ENCODE peak calls at places on chromosomes 4 and X, in five cellular contexts. V is tibial artery, Z is cardiac muscle cell, E is PC-3, F is BJ. R is an unnamed sample.

GRCh38 chrX:107154787-107155620 is 36.4 kb upstream of the RBM41 start:
- DNase-seq in V (no peak), Z (no peak), E (peak; percentile 81), F (no peak), R (peak; percentile 13)

GRCh38 chr4:8834681-8835220 is 36.9 kb downstream of the HMX1 start:
- DNase-seq in V (no peak), Z (no peak), E (no peak), F (no peak), R (peak; percentile 61)

GRCh38 chr4:7607156-7607910 is 172.6 kb upstream of the PSAPL1 start:
- DNase-seq in V (no peak), Z (peak; percentile 44), E (no peak), F (no peak), R (no peak)

GRCh38 chr4:116512552-116512951 is 572.8 kb downstream of the TRAM1L1 start:
- DNase-seq in V (no peak), Z (no peak), E (no peak), F (no peak), R (no peak)

GRCh38 chr4:37243061-37243460 is 1.5 kb upstream of the NWD2 start:
- DNase-seq in V (no peak), Z (no peak), E (no peak), F (no peak), R (peak; percentile 57)

GRCh38 chrX:80181079-80181478 is 166.5 kb downstream of the TBX22 start:
- DNase-seq in V (no peak), Z (no peak), E (peak; percentile 27), F (no peak), R (peak; percentile 1)

GRCh38 chr4:169079942-169080827 is 70.1 kb upstream of the CBR4 start:
- DNase-seq in V (peak; percentile 73), Z (peak; percentile 88), E (peak; percentile 76), F (no peak), R (no peak)

GRCh38 chrX:48573690-48574269 is 504 bp upstream of the RBM3 start:
- DNase-seq in V (peak; percentile 36), Z (peak; percentile 68), E (no peak), F (no peak), R (no peak)

GRCh38 chr4:24214796-24215195 is 324.9 kb upstream of the PPARGC1A start:
- DNase-seq in V (no peak), Z (no peak), E (no peak), F (no peak), R (no peak)

GRCh38 chrX:69603566-69604194 is 12.2 kb upstream of the EDA start:
- DNase-seq in V (no peak), Z (peak; percentile 70), E (no peak), F (no peak), R (peak; percentile 23)

GRCh38 chr4:149707862-149708261 is 107.8 kb downstream of the IQCM start:
- DNase-seq in V (no peak), Z (no peak), E (no peak), F (no peak), R (no peak)

GRCh38 chrX:66076801-66077200 is 36.9 kb upstream of the VSIG4 start:
- DNase-seq in V (no peak), Z (no peak), E (no peak), F (no peak), R (no peak)

GRCh38 chr4:71411976-71412375 is 73.2 kb downstream of the SLC4A4 start:
- DNase-seq in V (no peak), Z (peak; percentile 13), E (no peak), F (peak; percentile 44), R (no peak)

GRCh38 chr4:176377705-176378302 is 58.0 kb downstream of the SPCS3 start:
- DNase-seq in V (no peak), Z (peak; percentile 44), E (peak; percentile 59), F (no peak), R (peak; percentile 12)

GRCh38 chr4:141158219-141158618 is 24.9 kb upstream of the RNF150 start:
- DNase-seq in V (no peak), Z (peak; percentile 63), E (peak; percentile 51), F (no peak), R (no peak)

GRCh38 chrX:20595928-20596550 is 329.3 kb upstream of the RPS6KA3 start:
- DNase-seq in V (no peak), Z (peak; percentile 25), E (peak; percentile 72), F (no peak), R (peak; percentile 7)

GRCh38 chrX:9902651-9903050 is 64.5 kb upstream of the CLDN34 start:
- DNase-seq in V (no peak), Z (no peak), E (peak; percentile 78), F (no peak), R (no peak)

GRCh38 chr4:82230310-82230709 is 143.5 kb downstream of the HNRNPD start:
- DNase-seq in V (no peak), Z (peak; percentile 55), E (peak; percentile 58), F (no peak), R (no peak)

DNA sequence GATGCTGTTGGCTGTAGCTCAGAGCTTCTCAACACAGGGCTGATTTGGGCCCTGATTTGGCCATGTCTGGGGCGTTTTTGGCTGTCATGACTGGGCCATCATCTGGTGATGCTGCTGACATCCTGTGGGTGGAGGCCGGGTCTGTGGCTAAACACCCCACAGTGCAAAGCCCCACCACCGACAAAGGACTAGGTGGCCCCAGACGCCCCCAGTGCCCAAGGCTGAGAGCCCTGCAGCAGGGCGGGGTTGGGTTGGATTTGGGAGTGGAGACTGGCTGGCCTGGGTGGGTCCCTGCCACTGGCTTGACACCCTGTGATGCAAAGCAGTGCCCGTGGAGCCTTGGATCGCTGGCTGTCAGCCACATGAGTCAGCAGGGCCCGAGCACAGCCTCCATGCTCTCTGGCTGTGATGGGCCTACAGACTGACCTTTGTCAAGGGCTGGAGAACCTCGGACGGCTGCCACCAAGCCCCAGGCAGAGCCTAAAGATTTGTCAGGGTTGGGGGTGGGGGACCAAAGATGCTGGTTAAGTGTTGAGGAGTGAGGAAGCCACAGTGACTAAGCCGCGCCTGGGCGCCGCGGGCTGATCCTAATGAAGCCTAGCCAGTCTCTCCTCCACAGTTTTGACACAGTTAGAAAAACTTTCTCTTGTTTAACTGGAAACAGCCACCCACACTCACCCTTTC is 28.3 kb downstream of the CYTL1 start:
- DNase-seq in V (peak; percentile 88), Z (peak; percentile 93), E (peak; percentile 81), F (peak; percentile 78), R (no peak)
- H3K4me3 ChIP-seq in V (no peak overlapping the region), Z (no peak overlapping the region), E (no peak overlapping the region), F (no peak overlapping the region), R (no peak overlapping the region)

DNA sequence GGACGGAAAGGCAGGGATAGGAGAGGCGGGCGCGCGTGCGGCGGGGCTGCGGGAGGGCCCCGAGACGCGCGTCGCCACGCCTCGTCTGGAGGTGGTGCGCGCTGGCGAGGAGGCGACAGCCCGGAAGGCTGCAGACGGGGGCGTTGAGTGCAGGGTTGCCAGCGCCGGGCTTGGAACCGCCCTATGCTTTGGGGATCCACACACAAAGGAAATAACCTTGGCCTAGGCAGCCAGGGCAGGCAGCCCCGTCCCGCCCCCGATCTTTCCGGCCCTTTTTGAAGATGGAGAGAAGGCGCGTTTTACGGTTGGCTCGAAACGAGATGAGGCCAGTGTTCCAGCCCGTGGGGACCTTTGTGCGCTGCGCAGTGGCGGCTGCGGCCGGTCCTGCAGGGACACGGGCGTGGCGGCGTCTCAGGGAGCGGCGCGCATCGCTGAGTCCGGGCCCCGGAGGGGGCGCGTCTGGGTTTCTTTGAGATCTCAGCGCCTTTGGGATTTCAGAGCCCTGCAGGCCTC is 50.8 kb upstream of the TRIM2 start:
- DNase-seq in V (no peak), Z (peak; percentile 25), E (peak; percentile 19), F (no peak), R (peak; percentile 82)
- H3K27me3 ChIP-seq in V (no peaks in the 10 kb centered on the region), Z (peaks cover 19% of the 10 kb centered on the region), E (no peaks in the 10 kb centered on the region), F (peaks cover 7% of the 10 kb centered on the region), R (peaks cover 48% of the 10 kb centered on the region)

DNA sequence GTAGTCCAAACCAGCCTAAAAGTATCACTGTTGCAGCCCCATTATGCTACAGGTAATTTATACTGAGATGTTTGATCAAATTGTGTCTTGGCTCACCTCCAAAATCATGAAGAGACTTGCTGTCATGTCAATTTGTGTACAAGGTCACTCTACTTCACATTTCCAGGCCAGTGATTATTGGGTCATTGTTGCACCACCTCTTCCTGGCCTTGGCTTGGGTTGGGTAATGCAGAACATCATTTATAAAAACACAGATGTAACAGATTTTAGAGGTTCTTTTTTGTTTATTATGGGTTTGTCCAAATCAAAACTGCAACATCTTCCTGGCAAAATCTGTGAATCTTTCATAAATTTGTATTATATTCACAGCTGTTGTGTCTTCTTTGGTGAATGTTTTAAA is 459.5 kb downstream of the ANKRD50 start:
- DNase-seq in V (peak; percentile 22), Z (no peak), E (no peak), F (no peak), R (no peak)
- H3K4me3 ChIP-seq in V (no peak overlapping the region), Z (no peak overlapping the region), E (no peak overlapping the region), F (no peak overlapping the region), R (no peak overlapping the region)

GRCh38 chr4:2908686-2909085 is 54.5 kb downstream of the NOP14 start:
- DNase-seq in V (no peak), Z (no peak), E (no peak), F (no peak), R (no peak)
- H3K27me3 ChIP-seq in V (no peaks in the 10 kb centered on the region), Z (no peaks in the 10 kb centered on the region), E (no peaks in the 10 kb centered on the region), F (no peaks in the 10 kb centered on the region), R (no peaks in the 10 kb centered on the region)

R was measured in H7.